ENCODE peak calls at places on chromosomes 11 and 22, in nine cellular contexts. C, T, O, L, Y, W, G, H and V are unnamed samples.

GRCh38 chr11:70496591-70497535 is 98.5 kb downstream of the CTTN start:
- DNase-seq in T (peak), W (no peak), L (no peak), C (no peak), H (no peak), O (peak), G (no peak), Y (no peak), V (no peak)

GRCh38 chr11:64284962-64285884 is at the start of gene GPR137:
- DNase-seq in T (peak), L (peak), C (peak), Y (peak), W (peak), O (peak), G (peak), H (no peak), V (peak)

GRCh38 chr11:3810951-3811350 is 2.6 kb downstream of the PGAP2 start:
- DNase-seq in W (peak), H (no peak), C (no peak), Y (no peak), G (peak), L (no peak), T (no peak), O (no peak), V (no peak)

GRCh38 chr11:29100967-29101366 is 915.9 kb downstream of the KCNA4 start:
- DNase-seq in G (no peak), C (no peak), O (no peak), W (no peak), L (no peak), T (no peak), Y (no peak), H (no peak), V (no peak)

GRCh38 chr11:9977554-9977953 is 313.7 kb downstream of the SWAP70 start:
- DNase-seq in O (no peak), T (no peak), W (no peak), C (no peak), G (no peak), L (no peak), H (no peak), Y (no peak), V (peak)

GRCh38 chr11:120818097-120818496 is 205.8 kb upstream of the TBCEL start:
- DNase-seq in W (no peak), C (no peak), Y (no peak), T (no peak), H (no peak), G (no peak), O (no peak), L (no peak), V (no peak)

GRCh38 chr11:31421840-31422239 is 52.2 kb downstream of the DNAJC24 start:
- DNase-seq in G (no peak), L (no peak), Y (no peak), C (no peak), T (no peak), W (no peak), O (no peak), H (no peak), V (no peak)

GRCh38 chr11:84890706-84891105 is 736.4 kb downstream of the DLG2 start:
- DNase-seq in H (no peak), T (no peak), L (no peak), W (no peak), C (no peak), O (no peak), G (peak), Y (no peak), V (no peak)

GRCh38 chr11:99066609-99067008 is 45.9 kb downstream of the CNTN5 start:
- DNase-seq in O (no peak), G (no peak), W (no peak), C (peak), T (no peak), L (no peak), H (no peak), Y (no peak), V (no peak)

GRCh38 chr22:38397189-38398097 is 57.6 kb downstream of the KCNJ4 start:
- DNase-seq in L (peak), H (no peak), Y (peak), W (peak), C (peak), G (no peak), O (peak), T (no peak), V (peak)

GRCh38 chr11:69498614-69499175 is 17.2 kb downstream of the LINC01488 start:
- DNase-seq in W (no peak), C (no peak), O (peak), H (no peak), L (no peak), G (no peak), Y (no peak), T (no peak), V (no peak)

GRCh38 chr11:78203184-78203583 is 14.5 kb downstream of the USP35 start:
- DNase-seq in Y (no peak), L (no peak), O (no peak), G (no peak), C (no peak), H (no peak), T (no peak), W (no peak), V (no peak)

GRCh38 chr11:83002047-83002446 is 69.7 kb downstream of the RAB30 start:
- DNase-seq in W (no peak), T (no peak), G (no peak), H (no peak), C (no peak), O (no peak), L (peak), Y (no peak), V (peak)

GRCh38 chr11:130439876-130440275 is 8.6 kb upstream of the ADAMTS15 start:
- DNase-seq in H (no peak), O (no peak), L (no peak), Y (no peak), G (no peak), C (no peak), T (no peak), W (no peak), V (no peak)

GRCh38 chr11:15801126-15801525 is 555.2 kb downstream of the SOX6 start:
- DNase-seq in H (no peak), Y (no peak), W (no peak), L (no peak), T (no peak), C (no peak), O (no peak), G (no peak), V (no peak)

GRCh38 chr11:727281-727701 is 20.0 kb upstream of the TALDO1 start:
- DNase-seq in H (no peak), C (no peak), T (no peak), Y (no peak), O (no peak), W (no peak), G (no peak), L (no peak), V (no peak)

GRCh38 chr11:725624-726202 is 19.7 kb downstream of the EPS8L2 start:
- DNase-seq in W (no peak), T (peak), H (no peak), L (no peak), C (peak), G (no peak), O (peak), Y (peak), V (no peak)

GRCh38 chr11:727859-728748 is 19.2 kb upstream of the TALDO1 start:
- DNase-seq in G (peak), C (peak), L (peak), O (peak), Y (peak), T (peak), H (peak), W (peak), V (peak)

GRCh38 chr11:724733-725386 is 18.8 kb downstream of the EPS8L2 start:
- DNase-seq in O (no peak), T (no peak), C (no peak), Y (no peak), L (no peak), G (no peak), W (no peak), H (no peak), V (no peak)

GRCh38 chr11:726278-726915 is 20.4 kb downstream of the EPS8L2 start:
- DNase-seq in T (peak), O (peak), G (peak), W (no peak), H (no peak), L (no peak), Y (peak), C (peak), V (no peak)
- H3K4me3 ChIP-seq in T (no peak), O (peak), G (no peak), W (peak), H (peak), L (no peak), Y (peak), C (no peak), V (no peak)

GRCh38 chr11:25734592-25735211 is 597.2 kb upstream of the ANO3 start:
- DNase-seq in W (no peak), Y (no peak), C (no peak), L (peak), G (peak), H (no peak), O (no peak), T (no peak), V (peak)
- TF ChIP-seq CTCF in W (peak), Y (peak), C (peak), L (peak), G (peak), H (no peak), O (peak), T (peak), V (peak)

GRCh38 chr11:11622772-11623531 is 1.1 kb upstream of the GALNT18 start:
- DNase-seq in T (no peak), Y (no peak), W (no peak), O (no peak), L (no peak), C (no peak), G (no peak), H (no peak), V (no peak)

GRCh38 chr11:11620966-11621880 is 582 bp downstream of the GALNT18 start:
- DNase-seq in W (peak), T (no peak), O (peak), C (peak), Y (no peak), G (peak), L (no peak), H (no peak), V (peak)

GRCh38 chr11:11620251-11620965 is 1.4 kb downstream of the GALNT18 start:
- DNase-seq in G (peak), L (no peak), Y (peak), O (peak), T (no peak), H (no peak), C (peak), W (peak), V (no peak)

GRCh38 chr11:11621881-11622706 is at the start of gene GALNT18:
- DNase-seq in C (peak), O (peak), T (peak), W (peak), G (peak), Y (peak), L (peak), H (peak), V (peak)

DNA sequence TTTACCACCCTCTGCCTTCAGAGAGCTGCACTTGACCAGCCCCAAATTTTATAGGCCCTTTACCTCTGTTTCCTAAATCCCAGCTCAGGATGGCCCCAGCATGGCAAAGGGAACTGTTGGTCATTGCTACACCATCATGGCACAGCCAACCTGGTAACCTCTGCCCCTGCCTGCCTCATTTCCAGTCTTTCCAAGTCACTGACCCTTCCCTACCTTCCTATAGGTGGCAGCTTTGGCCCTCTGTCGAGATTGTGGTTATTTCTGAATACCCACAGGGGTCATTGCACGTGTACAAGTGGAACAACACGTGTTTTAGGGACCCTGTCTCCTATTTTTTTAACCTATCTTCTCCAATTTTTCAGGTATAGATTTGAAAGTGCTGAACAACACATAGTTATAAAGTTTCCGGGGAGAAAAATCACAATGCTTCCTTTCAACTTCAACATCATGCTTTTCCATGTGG is 2.8 kb downstream of the GALNT18 start:
- DNase-seq in G (no peak), W (no peak), C (peak), T (no peak), O (no peak), Y (no peak), L (no peak), H (no peak), V (no peak)
- H3K4me3 ChIP-seq in G (no peak), W (peak), C (no peak), T (no peak), O (peak), Y (no peak), L (no peak), H (peak), V (no peak)

GRCh38 chr11:62221498-62221897 is 13.0 kb downstream of the SCGB2A1 start:
- DNase-seq in L (no peak), Y (no peak), G (no peak), O (no peak), T (no peak), C (no peak), H (no peak), W (no peak), V (no peak)

GRCh38 chr11:62223095-62223494 is 14.6 kb downstream of the SCGB2A1 start:
- DNase-seq in L (peak), T (no peak), Y (no peak), W (no peak), H (no peak), G (no peak), O (no peak), C (no peak), V (peak)

DNA sequence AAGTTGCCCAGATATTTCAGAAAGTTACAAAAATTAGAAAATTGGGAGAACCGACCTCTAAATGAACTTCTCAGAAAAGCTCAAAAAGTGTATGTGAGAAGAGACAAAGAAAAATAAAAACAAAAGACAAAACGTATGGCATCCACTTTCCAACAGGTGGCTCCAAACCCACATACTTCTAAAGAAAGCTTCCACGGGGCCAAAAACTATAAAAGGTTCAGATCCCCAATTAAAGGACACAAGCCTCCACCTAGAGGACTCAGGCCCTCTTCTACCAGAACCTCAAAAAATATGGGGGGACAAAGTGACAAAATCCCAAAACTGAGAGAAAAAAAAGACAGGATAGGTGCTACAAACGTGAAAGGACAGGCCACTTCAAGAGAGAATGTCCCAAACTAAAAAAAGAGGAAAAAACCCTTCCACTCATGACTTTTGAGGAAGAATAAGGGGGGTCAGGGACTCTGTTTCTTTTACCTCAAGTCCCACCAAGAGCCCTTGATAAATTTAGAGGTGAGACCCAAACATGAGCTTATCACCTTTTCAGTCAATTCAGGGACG is 8.8 kb downstream of the SCGB2A1 start:
- DNase-seq in G (no peak), W (no peak), Y (no peak), C (no peak), O (no peak), L (peak), H (no peak), T (no peak), V (peak)
- TF ChIP-seq CTCF in G (peak), W (no peak), Y (peak), C (peak), O (no peak), L (peak), H (no peak), T (peak), V (peak)